ENCODE peak calls at places on chromosomes 1 and 21, in six cellular contexts. M, T, F, A, Y and O are unnamed samples.
A peak's percentile ranks its signal among the peaks of the same experiment; 100 is the strongest.

GRCh38 chr1:12405325-12406217 is 175.7 kb downstream of the VPS13D start:
- DNase-seq in Y (peak; percentile 46), F (no peak), T (no peak), M (no peak), A (no peak), O (no peak)

GRCh38 chr21:32590130-32590529 is 4.8 kb upstream of the TCP10L start:
- DNase-seq in M (no peak), F (no peak), A (no peak), Y (no peak), T (no peak), O (no peak)

GRCh38 chr21:42956824-42957632 is 17.3 kb upstream of the PKNOX1 start:
- DNase-seq in T (no peak), M (no peak), F (no peak), A (no peak), Y (no peak), O (no peak)

GRCh38 chr1:182795563-182796228 is 6.1 kb downstream of the NPL start:
- DNase-seq in T (no peak), A (no peak), M (peak; percentile 40), Y (peak; percentile 6), F (no peak), O (no peak)

GRCh38 chr1:156533568-156534220 is 33.1 kb upstream of the MEF2D start:
- DNase-seq in T (no peak), Y (no peak), F (no peak), A (no peak), M (no peak), O (no peak)

GRCh38 chr1:96445296-96445695 is 276.3 kb upstream of the PTBP2 start:
- DNase-seq in Y (peak; percentile 22), A (no peak), M (no peak), T (no peak), F (no peak), O (no peak)

GRCh38 chr1:203860396-203860951 is 925 bp upstream of the SNRPE start:
- DNase-seq in A (no peak), F (no peak), M (no peak), T (no peak), Y (peak; percentile 58), O (no peak)

GRCh38 chr1:247210062-247210385 is 38.2 kb upstream of the ZNF124 start:
- DNase-seq in M (no peak), A (no peak), T (no peak), Y (no peak), F (no peak), O (no peak)

GRCh38 chr1:246497331-246497915 is 9.7 kb downstream of the SMYD3 start:
- DNase-seq in Y (peak; percentile 79), F (no peak), A (no peak), T (peak; percentile 26), M (peak; percentile 83), O (no peak)

GRCh38 chr1:116853680-116854191 is 56.0 kb upstream of the PTGFRN start:
- DNase-seq in A (peak; percentile 41), M (no peak), T (peak; percentile 35), Y (peak; percentile 86), F (no peak), O (no peak)

GRCh38 chr1:37513795-37514349 is 694 bp downstream of the MEAF6 start:
- DNase-seq in M (peak; percentile 69), F (no peak), Y (peak; percentile 38), A (no peak), T (peak; percentile 37), O (peak; percentile 42)

GRCh38 chr1:241605146-241605805 is 34.9 kb downstream of the CHML start:
- DNase-seq in Y (no peak), M (peak; percentile 29), F (no peak), A (no peak), T (no peak), O (no peak)

GRCh38 chr21:45449658-45450502 is 44.9 kb downstream of the COL18A1 start:
- DNase-seq in F (no peak), A (no peak), Y (no peak), M (no peak), T (no peak), O (peak; percentile 15)

GRCh38 chr1:76668046-76668445 is 199.2 kb upstream of the ST6GALNAC5 start:
- DNase-seq in T (no peak), Y (peak; percentile 1), A (no peak), M (peak; percentile 14), F (no peak), O (no peak)

GRCh38 chr1:27097484-27097917 is 57.4 kb downstream of the SLC9A1 start:
- DNase-seq in T (peak; percentile 84), M (peak; percentile 72), A (peak; percentile 12), Y (peak; percentile 93), F (peak; percentile 82), O (peak; percentile 84)

GRCh38 chr1:234780112-234780511 is 170.1 kb upstream of the IRF2BP2 start:
- DNase-seq in A (no peak), T (no peak), M (no peak), Y (no peak), F (no peak), O (no peak)

GRCh38 chr1:61588736-61589381 is 136.1 kb downstream of the TM2D1 start:
- DNase-seq in Y (peak; percentile 79), F (peak; percentile 66), A (no peak), M (peak; percentile 62), T (peak; percentile 72), O (peak; percentile 81)

GRCh38 chr1:190507357-190507756 is 29.7 kb upstream of the BRINP3 start:
- DNase-seq in Y (no peak), T (no peak), M (no peak), A (no peak), F (no peak), O (no peak)

GRCh38 chr21:42411197-42411869 is 7.6 kb downstream of the UBASH3A start:
- DNase-seq in T (no peak), F (no peak), M (peak; percentile 21), A (no peak), Y (no peak), O (peak; percentile 57)

DNA sequence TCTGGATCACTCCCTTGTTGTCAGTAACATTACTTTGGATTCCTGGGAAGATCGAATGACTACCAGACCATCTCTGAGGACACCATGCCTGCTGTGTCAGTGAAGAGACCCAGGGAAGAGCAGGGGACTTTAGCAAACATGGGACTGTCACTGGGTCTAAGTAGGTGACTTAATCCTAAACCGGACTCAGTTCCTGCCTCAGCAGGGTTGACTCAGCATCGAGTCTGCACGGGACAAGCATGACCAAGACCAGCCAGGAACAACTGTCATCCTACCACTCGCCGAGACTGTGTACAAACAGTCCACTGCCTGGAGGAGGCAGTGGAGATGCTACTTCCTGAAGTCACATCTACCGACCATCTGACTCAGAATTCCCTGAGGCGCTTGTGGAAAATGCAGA is 53.2 kb upstream of the RAB4A start:
- DNase-seq in Y (no peak), T (no peak), F (no peak), A (no peak), M (no peak), O (no peak)
- TF ChIP-seq CTCF in Y (no peak), T (no peak), F (no peak), A (no peak), M (no peak), O (no peak)

DNA sequence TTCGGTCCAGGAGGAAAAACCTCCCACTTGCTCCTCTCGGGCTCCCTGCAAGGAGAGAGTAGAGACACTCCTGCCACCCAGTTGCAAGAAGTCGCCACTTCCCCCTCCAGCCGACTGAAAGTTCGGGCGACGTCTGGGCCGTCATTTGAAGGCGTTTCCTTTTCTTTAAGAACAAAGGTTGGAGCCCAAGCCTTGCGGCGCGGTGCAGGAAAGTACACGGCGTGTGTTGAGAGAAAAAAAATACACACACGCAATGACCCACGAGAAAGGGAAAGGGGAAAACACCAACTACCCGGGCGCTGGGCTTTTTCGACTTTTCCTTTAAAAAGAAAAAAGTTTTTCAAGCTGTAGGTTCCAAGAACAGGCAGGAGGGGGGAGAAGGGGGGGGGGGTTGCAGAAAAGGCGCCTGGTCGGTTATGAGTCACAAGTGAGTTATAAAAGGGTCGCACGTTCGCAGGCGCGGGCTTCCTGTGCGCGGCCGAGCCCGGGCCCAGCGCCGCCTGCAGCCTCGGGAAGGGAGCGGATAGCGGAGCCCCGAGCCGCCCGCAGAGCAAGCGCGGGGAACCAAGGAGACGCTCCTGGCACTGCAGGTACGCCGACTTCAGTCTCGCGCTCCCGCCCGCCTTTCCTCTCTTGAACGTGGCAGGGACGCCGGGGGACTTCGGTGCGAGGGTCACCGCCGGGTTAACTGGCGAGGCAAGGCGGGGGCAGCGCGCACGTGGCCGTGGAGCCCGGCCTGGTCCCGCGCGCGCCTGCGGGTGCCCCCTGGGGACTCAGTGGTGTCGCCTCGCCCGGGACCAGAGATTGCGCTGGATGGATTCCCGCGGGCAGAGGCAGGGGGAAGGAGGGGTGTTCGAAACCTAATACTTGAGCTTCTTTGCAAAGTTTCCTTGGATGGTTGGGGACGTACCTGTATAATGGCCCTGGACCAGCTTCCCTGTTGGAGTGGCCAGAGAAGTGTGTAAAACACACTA is 45.3 kb downstream of the MRPL39 start:
- DNase-seq in A (no peak), T (peak; percentile 60), Y (peak; percentile 88), F (peak; percentile 38), M (peak; percentile 54), O (peak; percentile 62)
- TF ChIP-seq CTCF in A (peak; percentile 58), T (no peak), Y (peak; percentile 20), F (peak; percentile 41), M (peak; percentile 35), O (no peak)

GRCh38 chr1:119006406-119007279 is 18.5 kb upstream of the TBX15 start:
- DNase-seq in A (no peak), T (no peak), F (no peak), M (no peak), Y (no peak), O (peak; percentile 34)

GRCh38 chr1:119009300-119009660 is 21.1 kb upstream of the TBX15 start:
- DNase-seq in M (no peak), T (no peak), A (no peak), F (no peak), Y (peak; percentile 22), O (no peak)

GRCh38 chr1:119008483-119009299 is 20.5 kb upstream of the TBX15 start:
- DNase-seq in F (no peak), A (no peak), T (peak; percentile 70), Y (peak; percentile 79), M (peak; percentile 52), O (no peak)

GRCh38 chr1:119007343-119007671 is 19.2 kb upstream of the TBX15 start:
- DNase-seq in M (no peak), A (no peak), Y (no peak), F (no peak), T (no peak), O (no peak)

DNA sequence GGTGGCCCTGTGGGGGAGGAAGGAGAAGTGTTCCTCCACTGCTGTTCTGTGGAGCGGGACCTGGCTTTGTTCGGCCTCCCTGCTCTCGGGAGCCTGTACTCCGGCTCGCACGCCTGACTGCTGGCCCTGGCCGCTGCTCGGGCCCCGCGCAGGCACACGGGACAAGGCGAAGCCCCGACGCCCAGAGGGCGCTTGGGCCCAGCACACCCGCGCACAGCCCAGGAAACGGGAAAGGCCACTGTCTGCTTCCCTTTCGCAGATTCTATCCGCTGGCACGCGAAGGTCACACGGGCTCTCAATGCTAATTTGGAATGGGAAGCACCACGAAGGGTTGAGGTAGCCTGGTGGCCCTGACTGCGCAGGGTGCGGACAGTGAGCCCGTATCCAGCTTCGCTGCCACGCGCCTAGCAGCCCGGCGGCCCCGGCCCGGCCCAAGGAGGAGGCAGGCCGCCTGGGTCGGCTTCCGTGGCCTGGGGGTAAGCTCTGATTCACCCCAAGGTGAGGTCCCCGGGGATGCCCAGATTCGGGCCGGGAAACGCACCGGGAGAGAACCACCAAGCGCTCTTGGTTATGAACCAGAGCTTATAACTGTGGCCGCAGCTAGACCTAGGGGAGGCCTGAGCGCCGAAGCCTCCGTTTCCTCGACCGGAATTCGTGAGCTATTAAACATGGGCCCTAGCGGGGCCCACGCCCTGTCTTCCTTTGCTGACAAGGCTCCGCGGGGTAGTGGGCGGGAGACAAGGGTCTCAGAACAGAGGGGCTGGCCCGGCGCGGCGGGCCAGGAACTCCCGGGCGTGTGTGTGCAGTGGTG is 19.7 kb upstream of the TBX15 start:
- DNase-seq in Y (no peak), A (no peak), F (no peak), T (no peak), M (no peak), O (no peak)
- TF ChIP-seq CTCF in Y (no peak), A (no peak), F (no peak), T (no peak), M (no peak), O (no peak)

GRCh38 chr1:35857830-35858229 is 25.2 kb upstream of the AGO1 start:
- DNase-seq in A (no peak), F (no peak), T (no peak), M (peak; percentile 30), Y (peak; percentile 46), O (no peak)
- TF ChIP-seq CTCF in A (no peak), F (peak; percentile 47), T (no peak), M (peak; percentile 72), Y (peak; percentile 30), O (no peak)